ENCODE peak calls at places on chromosomes 16 and 17, in four cellular contexts. R, C, B and W are unnamed samples.

GRCh38 chr16:1030381-1030901 is 42.1 kb upstream of the SSTR5 start:
- DNase-seq in R (no peak), C (no peak), B (no peak), W (no peak)

GRCh38 chr16:78505544-78506371 is 406.3 kb downstream of the WWOX start:
- DNase-seq in R (no peak), C (no peak), B (no peak), W (peak; percentile 78)

GRCh38 chr16:46782320-46782719 is 34.2 kb upstream of the MYLK3 start:
- DNase-seq in R (no peak), C (no peak), B (peak; percentile 71), W (no peak)

GRCh38 chr17:78391843-78392242 is 13.4 kb downstream of the PGS1 start:
- DNase-seq in R (no peak), C (no peak), B (no peak), W (no peak)

GRCh38 chr16:68074850-68075249 is 10.3 kb upstream of the NFATC3 start:
- DNase-seq in R (peak; percentile 28), C (no peak), B (peak; percentile 97), W (no peak)

GRCh38 chr16:83653785-83654184 is 154.0 kb upstream of the HSBP1 start:
- DNase-seq in R (no peak), C (no peak), B (no peak), W (no peak)

GRCh38 chr16:31507617-31507928 is 618 bp downstream of the RUSF1 start:
- DNase-seq in R (no peak), C (no peak), B (no peak), W (no peak)

GRCh38 chr16:87688876-87689815 is 76.6 kb downstream of the KLHDC4 start:
- DNase-seq in R (no peak), C (no peak), B (no peak), W (no peak)

GRCh38 chr17:12575641-12576040 is 90.0 kb upstream of the MYOCD start:
- DNase-seq in R (no peak), C (no peak), B (no peak), W (no peak)